ENCODE peak calls at places on chromosomes 7 and 10, in four cellular contexts. V is NCI-H774; M is naive thymus-derived CD8-positive, alpha-beta T cell; A is stimulated activated CD4-positive, alpha-beta T cell treated with anti-CD3 and anti-CD28 coated beads, Interleukin-4, amount 100 ng/mL, for 4 hours. U is an unnamed sample.

GRCh38 chr10:73218466-73219191 is 28.4 kb downstream of the DNAJC9 start:
- DNase-seq in A (no peak), M (no peak), V (no peak), U (no peak)

GRCh38 chr7:56105508-56105907 is 768 bp downstream of the CHCHD2 start:
- DNase-seq in V (peak; percentile 5), M (peak; percentile 24), A (peak; percentile 21), U (peak; percentile 5)

GRCh38 chr10:46555713-46556514 is 544 bp downstream of the GPRIN2 start:
- DNase-seq in V (no peak), A (no peak), M (no peak), U (no peak)

GRCh38 chr7:44733708-44734481 is 14.8 kb upstream of the ZMIZ2 start:
- DNase-seq in M (no peak), V (no peak), A (no peak), U (no peak)

GRCh38 chr10:3080608-3081007 is 13.3 kb downstream of the PFKP start:
- DNase-seq in M (no peak), V (no peak), A (no peak), U (no peak)

GRCh38 chr10:14949291-14949690 is 4.6 kb downstream of the DCLRE1C start:
- DNase-seq in V (no peak), M (no peak), A (no peak), U (no peak)

GRCh38 chr10:78863121-78863520 is 205.6 kb upstream of the ZMIZ1 start:
- DNase-seq in V (no peak), A (no peak), M (no peak), U (no peak)

GRCh38 chr7:70614237-70614984 is 517.5 kb upstream of the GALNT17 start:
- DNase-seq in M (no peak), A (no peak), V (peak; percentile 70), U (peak; percentile 97)

GRCh38 chr7:41792099-41792498 is 89.2 kb upstream of the INHBA start:
- DNase-seq in A (no peak), V (no peak), M (no peak), U (no peak)

GRCh38 chr7:17706734-17707133 is 233.6 kb downstream of the SNX13 start:
- DNase-seq in A (no peak), V (peak; percentile 42), M (peak; percentile 1), U (peak; percentile 57)

GRCh38 chr10:97713351-97713827 is at the start of gene MARVELD1:
- DNase-seq in A (no peak), V (no peak), M (no peak), U (no peak)

GRCh38 chr7:109772161-109772560 is 1202.5 kb downstream of the DNAJB9 start:
- DNase-seq in A (no peak), M (no peak), V (no peak), U (no peak)

U was measured in COR-L47.